ENCODE peak calls at places on chromosomes 7 and 10, in five cellular contexts. One of them, this sample, is unnamed.

GRCh38 chr10:114779803-114780609 is 41.6 kb upstream of the FHIP2A start:
- DNase-seq in adrenal gland: no peak
- DNase-seq in GM12865: no peak
- DNase-seq in stomach: no peak
- DNase-seq in esophagus squamous epithelium: no peak
- DNase-seq in this sample: peak

GRCh38 chr7:50615519-50615845 is 50.3 kb upstream of the DDC start:
- DNase-seq in adrenal gland: no peak
- DNase-seq in GM12865: no peak
- DNase-seq in stomach: no peak
- DNase-seq in esophagus squamous epithelium: no peak
- DNase-seq in this sample: no peak

GRCh38 chr7:100865971-100866720 is 1.0 kb upstream of the TRIP6 start:
- DNase-seq in adrenal gland: peak
- DNase-seq in GM12865: no peak
- DNase-seq in stomach: peak
- DNase-seq in esophagus squamous epithelium: no peak
- DNase-seq in this sample: no peak

GRCh38 chr10:8670461-8670860 is 616.0 kb downstream of the GATA3 start:
- DNase-seq in adrenal gland: no peak
- DNase-seq in GM12865: no peak
- DNase-seq in stomach: no peak
- DNase-seq in esophagus squamous epithelium: no peak
- DNase-seq in this sample: no peak

GRCh38 chr7:117011419-117012260 is 58.3 kb downstream of the ST7 start:
- DNase-seq in adrenal gland: no peak
- DNase-seq in GM12865: peak
- DNase-seq in stomach: no peak
- DNase-seq in esophagus squamous epithelium: no peak
- DNase-seq in this sample: no peak

GRCh38 chr7:3888096-3888495 is 587.0 kb downstream of the SDK1 start:
- DNase-seq in adrenal gland: no peak
- DNase-seq in GM12865: no peak
- DNase-seq in stomach: no peak
- DNase-seq in esophagus squamous epithelium: no peak
- DNase-seq in this sample: no peak

GRCh38 chr10:97362310-97363033 is 27.9 kb upstream of the FRAT2 start:
- DNase-seq in adrenal gland: no peak
- DNase-seq in GM12865: no peak
- DNase-seq in stomach: no peak
- DNase-seq in esophagus squamous epithelium: no peak
- DNase-seq in this sample: no peak

GRCh38 chr10:25934673-25935139 is 677 bp downstream of the MYO3A start:
- DNase-seq in adrenal gland: no peak
- DNase-seq in GM12865: peak
- DNase-seq in stomach: no peak
- DNase-seq in esophagus squamous epithelium: no peak
- DNase-seq in this sample: no peak

GRCh38 chr10:59299933-59300332 is 62.4 kb downstream of the FAM13C start:
- DNase-seq in adrenal gland: no peak
- DNase-seq in GM12865: no peak
- DNase-seq in stomach: no peak
- DNase-seq in esophagus squamous epithelium: no peak
- DNase-seq in this sample: no peak

GRCh38 chr10:119689016-119689564 is 36.8 kb upstream of the INPP5F start:
- DNase-seq in adrenal gland: no peak
- DNase-seq in GM12865: no peak
- DNase-seq in stomach: no peak
- DNase-seq in esophagus squamous epithelium: no peak
- DNase-seq in this sample: no peak

GRCh38 chr7:51102828-51103227 is 213.8 kb downstream of the COBL start:
- DNase-seq in adrenal gland: no peak
- DNase-seq in GM12865: no peak
- DNase-seq in stomach: no peak
- DNase-seq in esophagus squamous epithelium: no peak
- DNase-seq in this sample: peak

GRCh38 chr7:1458676-1459511 is at the start of gene MICALL2:
- DNase-seq in adrenal gland: peak
- DNase-seq in GM12865: no peak
- DNase-seq in stomach: peak
- DNase-seq in esophagus squamous epithelium: no peak
- DNase-seq in this sample: peak

GRCh38 chr7:1459930-1460756 is 873 bp upstream of the MICALL2 start:
- DNase-seq in adrenal gland: peak
- DNase-seq in GM12865: peak
- DNase-seq in stomach: no peak
- DNase-seq in esophagus squamous epithelium: no peak
- DNase-seq in this sample: no peak

GRCh38 chr7:1459512-1459892 is 232 bp upstream of the MICALL2 start:
- DNase-seq in adrenal gland: peak
- DNase-seq in GM12865: peak
- DNase-seq in stomach: peak
- DNase-seq in esophagus squamous epithelium: peak
- DNase-seq in this sample: peak

GRCh38 chr7:1461640-1462375 is 2.5 kb upstream of the MICALL2 start:
- DNase-seq in adrenal gland: no peak
- DNase-seq in GM12865: no peak
- DNase-seq in stomach: no peak
- DNase-seq in esophagus squamous epithelium: no peak
- DNase-seq in this sample: no peak

GRCh38 chr7:1460757-1461639 is 1.7 kb upstream of the MICALL2 start:
- DNase-seq in adrenal gland: peak
- DNase-seq in GM12865: peak
- DNase-seq in stomach: peak
- DNase-seq in esophagus squamous epithelium: no peak
- DNase-seq in this sample: no peak
- H3K4me3 ChIP-seq in adrenal gland: peak
- H3K4me3 ChIP-seq in GM12865: no peak
- H3K4me3 ChIP-seq in stomach: peak
- H3K4me3 ChIP-seq in esophagus squamous epithelium: peak
- H3K4me3 ChIP-seq in this sample: no peak

DNA sequence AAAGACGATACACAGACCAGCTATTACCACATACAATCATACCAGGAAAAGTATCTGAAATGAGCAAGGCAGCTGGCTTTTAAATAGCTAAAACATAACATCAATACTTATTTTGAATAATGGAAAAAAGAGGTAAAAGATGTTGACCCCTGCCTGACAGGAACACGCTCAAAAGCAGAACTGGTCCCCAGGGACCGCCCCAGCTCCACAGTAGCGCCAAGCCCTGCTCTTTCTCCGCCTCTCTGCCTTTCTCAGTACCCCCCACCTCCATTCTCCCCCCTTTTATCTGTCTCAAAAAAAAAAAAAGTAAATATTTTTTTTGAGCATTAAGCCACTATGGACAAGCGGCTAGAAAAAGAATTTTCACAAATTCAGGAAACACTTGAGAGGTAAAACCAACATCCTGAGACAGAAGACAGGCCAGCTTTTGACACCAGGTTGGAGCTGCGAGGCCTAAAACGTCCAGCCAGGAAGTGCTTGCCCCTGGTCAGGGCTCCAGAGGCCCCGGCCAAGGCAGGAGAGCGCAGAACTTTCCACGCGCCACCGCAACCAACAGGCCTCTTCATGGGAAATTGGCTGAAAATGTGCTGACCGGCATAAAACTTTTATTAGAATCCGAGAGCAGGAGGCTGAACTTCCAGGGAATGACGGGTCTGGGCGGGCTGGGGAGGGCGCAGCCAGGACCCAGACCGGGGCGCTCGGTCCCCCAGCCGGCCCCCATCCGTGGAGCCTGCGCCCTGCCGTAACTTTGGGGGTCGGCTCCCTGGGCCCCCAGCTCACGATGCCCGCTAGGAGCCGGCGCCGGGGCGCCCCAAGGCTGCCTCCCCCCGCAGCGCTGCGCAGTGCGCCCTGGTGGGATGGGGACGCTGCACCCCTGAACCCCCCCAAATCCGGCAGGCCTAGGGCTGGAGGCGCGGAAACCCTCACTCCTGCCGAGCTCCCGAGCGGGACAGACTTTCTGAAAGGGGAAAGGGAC is 413.8 kb upstream of the MKI67 start:
- DNase-seq in adrenal gland: no peak
- DNase-seq in GM12865: no peak
- DNase-seq in stomach: no peak
- DNase-seq in esophagus squamous epithelium: no peak
- DNase-seq in this sample: no peak
- H3K4me3 ChIP-seq in adrenal gland: no peak
- H3K4me3 ChIP-seq in GM12865: no peak
- H3K4me3 ChIP-seq in stomach: peak
- H3K4me3 ChIP-seq in esophagus squamous epithelium: no peak
- H3K4me3 ChIP-seq in this sample: no peak

DNA sequence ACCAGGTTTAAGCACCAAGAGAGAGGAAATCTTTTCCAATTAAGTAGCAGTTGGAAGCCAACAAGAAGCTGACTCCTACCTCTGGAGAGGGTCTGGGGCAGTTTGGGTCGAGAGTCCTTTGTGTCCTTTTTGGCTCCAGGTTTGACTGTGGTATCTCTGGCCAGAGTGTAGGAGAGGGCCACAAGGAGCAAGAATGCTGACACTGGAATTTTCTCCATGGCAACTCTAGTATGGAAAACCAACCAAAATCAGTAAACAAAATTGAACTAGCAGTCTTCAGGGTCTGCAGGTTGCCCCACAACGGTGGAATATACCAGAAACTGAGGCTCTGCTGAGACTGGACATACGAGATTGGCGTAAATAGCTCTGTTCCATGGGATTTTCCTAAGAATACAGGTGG is 3.2 kb downstream of the AGR2 start:
- DNase-seq in adrenal gland: no peak
- DNase-seq in GM12865: no peak
- DNase-seq in stomach: no peak
- DNase-seq in esophagus squamous epithelium: no peak
- DNase-seq in this sample: no peak
- H3K4me3 ChIP-seq in adrenal gland: no peak
- H3K4me3 ChIP-seq in GM12865: no peak
- H3K4me3 ChIP-seq in stomach: peak
- H3K4me3 ChIP-seq in esophagus squamous epithelium: no peak
- H3K4me3 ChIP-seq in this sample: no peak

DNA sequence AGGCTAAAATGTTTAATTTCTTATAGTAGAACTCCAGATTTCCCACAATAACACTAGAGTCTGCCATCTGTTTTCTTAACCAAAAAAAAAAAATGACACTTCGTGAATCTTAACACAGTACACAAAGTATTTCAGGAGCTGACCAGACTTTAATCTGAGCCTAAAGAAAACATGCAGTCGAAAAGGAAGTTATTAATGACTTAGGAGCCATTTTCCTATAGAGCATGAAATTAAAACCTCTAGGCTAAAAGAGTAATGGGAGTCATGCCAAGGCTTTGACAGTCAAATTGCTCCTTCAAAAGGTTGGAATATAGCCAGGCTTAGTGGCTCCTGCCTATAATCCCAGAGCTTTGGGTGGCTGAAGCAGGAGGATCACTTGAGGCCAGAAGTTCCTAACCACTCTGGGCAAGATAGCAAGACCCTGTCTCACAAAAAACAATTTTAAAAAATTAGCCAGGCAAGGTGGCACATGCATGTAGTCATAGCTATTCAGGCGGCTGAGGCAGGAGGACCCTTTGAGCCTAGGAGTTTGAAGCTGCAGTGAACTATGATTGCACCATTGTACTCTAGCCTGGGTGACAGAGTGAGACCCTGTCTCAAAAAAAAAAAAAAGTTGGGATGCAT is 13.6 kb downstream of the MICU1 start:
- DNase-seq in adrenal gland: no peak
- DNase-seq in GM12865: no peak
- DNase-seq in stomach: no peak
- DNase-seq in esophagus squamous epithelium: no peak
- DNase-seq in this sample: no peak
- H3K4me3 ChIP-seq in adrenal gland: peak
- H3K4me3 ChIP-seq in GM12865: no peak
- H3K4me3 ChIP-seq in stomach: peak
- H3K4me3 ChIP-seq in esophagus squamous epithelium: no peak
- H3K4me3 ChIP-seq in this sample: no peak

GRCh38 chr7:98399903-98400537 is 870 bp downstream of the BAIAP2L1 start:
- DNase-seq in adrenal gland: no peak
- DNase-seq in GM12865: peak
- DNase-seq in stomach: no peak
- DNase-seq in esophagus squamous epithelium: no peak
- DNase-seq in this sample: no peak

GRCh38 chr7:98400538-98401427 is at the start of gene BAIAP2L1:
- DNase-seq in adrenal gland: peak
- DNase-seq in GM12865: peak
- DNase-seq in stomach: peak
- DNase-seq in esophagus squamous epithelium: peak
- DNase-seq in this sample: peak

GRCh38 chr7:98396768-98397167 is 4.1 kb downstream of the BAIAP2L1 start:
- DNase-seq in adrenal gland: no peak
- DNase-seq in GM12865: no peak
- DNase-seq in stomach: no peak
- DNase-seq in esophagus squamous epithelium: no peak
- DNase-seq in this sample: no peak

GRCh38 chr7:98399462-98399861 is 1.4 kb downstream of the BAIAP2L1 start:
- DNase-seq in adrenal gland: no peak
- DNase-seq in GM12865: peak
- DNase-seq in stomach: no peak
- DNase-seq in esophagus squamous epithelium: no peak
- DNase-seq in this sample: no peak

DNA sequence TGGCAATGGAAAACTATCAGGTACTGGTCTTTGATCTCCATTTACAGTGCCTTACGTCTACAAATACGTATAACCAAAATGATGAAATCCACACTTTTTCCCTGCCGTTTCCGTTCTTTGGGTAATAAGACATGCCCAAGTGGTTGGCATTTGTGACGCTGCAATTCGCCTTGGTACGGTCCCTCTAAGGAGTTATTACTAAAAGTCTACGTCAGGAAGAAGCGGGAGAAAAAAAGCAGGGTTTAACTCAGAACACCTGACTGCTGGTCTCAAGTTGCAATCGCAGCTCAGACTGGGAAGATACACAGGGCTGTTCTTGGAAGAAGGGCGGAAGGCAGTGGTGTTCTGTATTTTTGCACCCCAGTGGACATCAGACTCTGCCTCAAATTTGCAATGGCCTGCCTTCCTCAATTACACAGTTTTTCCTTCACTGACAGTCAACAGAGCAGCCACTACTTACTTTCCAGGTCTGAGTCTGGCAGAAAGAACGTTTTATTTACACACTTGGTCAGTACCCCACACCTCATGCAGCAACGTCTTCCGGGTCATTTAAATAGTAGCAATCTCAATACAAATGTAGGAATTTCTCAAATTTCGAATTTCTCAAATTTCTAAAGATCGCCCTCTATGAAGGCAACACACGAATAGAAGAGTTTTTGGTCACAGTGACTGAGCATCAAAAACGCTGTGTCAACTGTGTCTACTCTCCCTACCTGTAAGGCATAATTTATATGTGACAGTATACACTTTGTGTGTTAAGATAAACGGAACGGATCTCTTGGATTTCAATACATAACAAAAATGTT is 2.1 kb downstream of the BAIAP2L1 start:
- DNase-seq in adrenal gland: peak
- DNase-seq in GM12865: peak
- DNase-seq in stomach: no peak
- DNase-seq in esophagus squamous epithelium: no peak
- DNase-seq in this sample: no peak
- H3K4me3 ChIP-seq in adrenal gland: no peak
- H3K4me3 ChIP-seq in GM12865: peak
- H3K4me3 ChIP-seq in stomach: peak
- H3K4me3 ChIP-seq in esophagus squamous epithelium: peak
- H3K4me3 ChIP-seq in this sample: no peak

This sample was measured in brain microvascular endothelial cell.